ENCODE peak calls at places on chromosome 2, in five cellular contexts. K is mucosa of gallbladder, U is right cardiac atrium, A is EH, Z is GM06990. L is an unnamed sample.

GRCh38 chr2:172270278-172271079 is 156.9 kb upstream of the ITGA6 start:
- DNase-seq in K (peak), U (no peak), A (no peak), Z (no peak), L (no peak)

GRCh38 chr2:102025016-102025491 is 33.3 kb downstream of the IL1R2 start:
- DNase-seq in K (no peak), U (no peak), A (peak), Z (no peak), L (no peak)

GRCh38 chr2:32399221-32399620 is 42.4 kb downstream of the BIRC6 start:
- DNase-seq in K (no peak), U (no peak), A (no peak), Z (no peak), L (no peak)

GRCh38 chr2:52918551-52918950 is 849.1 kb upstream of the CHAC2 start:
- DNase-seq in K (no peak), U (no peak), A (no peak), Z (no peak), L (no peak)

GRCh38 chr2:30686000-30686399 is 121.2 kb downstream of the CAPN13 start:
- DNase-seq in K (peak), U (no peak), A (no peak), Z (no peak), L (no peak)

GRCh38 chr2:121099329-121100318 is 185.4 kb downstream of the TFCP2L1 start:
- DNase-seq in K (no peak), U (no peak), A (peak), Z (no peak), L (no peak)

GRCh38 chr2:224922142-224922727 is 120.0 kb downstream of the DOCK10 start:
- DNase-seq in K (no peak), U (no peak), A (peak), Z (peak), L (no peak)

GRCh38 chr2:70672990-70673647 is 94.9 kb downstream of the ADD2 start:
- DNase-seq in K (no peak), U (no peak), A (no peak), Z (no peak), L (no peak)

GRCh38 chr2:201465524-201465971 is 14.0 kb downstream of the STRADB start:
- DNase-seq in K (no peak), U (peak), A (peak), Z (no peak), L (no peak)

GRCh38 chr2:212424090-212424489 is 114.5 kb downstream of the ERBB4 start:
- DNase-seq in K (no peak), U (no peak), A (no peak), Z (no peak), L (no peak)

GRCh38 chr2:126661702-126662465 is 5.9 kb downstream of the GYPC start:
- DNase-seq in K (no peak), U (no peak), A (no peak), Z (no peak), L (no peak)

GRCh38 chr2:218860950-218861381 is 1.4 kb downstream of the WNT6 start:
- DNase-seq in K (no peak), U (peak), A (peak), Z (no peak), L (peak)

GRCh38 chr2:171878481-171878993 is 15.5 kb downstream of the SLC25A12 start:
- DNase-seq in K (no peak), U (peak), A (peak), Z (no peak), L (no peak)

L was measured in kidney.